ENCODE peak calls at places on chromosomes 16 and 17, in five cellular contexts. W is stomach, C is IMR-90, F is cardiac fibroblast, J is breast epithelium. Z is an unnamed sample.

GRCh38 chr16:85176541-85177447 is 64.5 kb upstream of the CIBAR2 start:
- DNase-seq in W (no peak), C (peak), F (no peak), J (no peak), Z (peak)

GRCh38 chr17:82981141-82981540 is 98.3 kb upstream of the METRNL start:
- DNase-seq in W (no peak), C (no peak), F (no peak), J (peak), Z (no peak)

GRCh38 chr17:49866882-49867413 is 19.1 kb upstream of the TAC4 start:
- DNase-seq in W (no peak), C (no peak), F (no peak), J (no peak), Z (no peak)

GRCh38 chr16:57032346-57032745 is 43.0 kb downstream of the NLRC5 start:
- DNase-seq in W (no peak), C (no peak), F (no peak), J (no peak), Z (no peak)

GRCh38 chr16:66619036-66619435 is 14.5 kb downstream of the CMTM3 start:
- DNase-seq in W (no peak), C (peak), F (peak), J (no peak), Z (peak)

GRCh38 chr17:35540589-35541404 is 3.3 kb upstream of the SLFN12L start:
- DNase-seq in W (peak), C (peak), F (peak), J (no peak), Z (peak)

GRCh38 chr16:81738831-81739496 is 40.1 kb upstream of the PLCG2 start:
- DNase-seq in W (peak), C (no peak), F (no peak), J (no peak), Z (no peak)

GRCh38 chr17:44220211-44221071 is 966 bp upstream of the UBTF start:
- DNase-seq in W (peak), C (peak), F (peak), J (peak), Z (peak)

GRCh38 chr16:50756466-50756865 is 14.6 kb downstream of the CYLD start:
- DNase-seq in W (no peak), C (no peak), F (no peak), J (no peak), Z (no peak)

GRCh38 chr17:68417317-68417716 is 40.0 kb downstream of the WIPI1 start:
- DNase-seq in W (no peak), C (no peak), F (no peak), J (no peak), Z (no peak)

GRCh38 chr17:17433260-17433659 is 43.5 kb upstream of the MED9 start:
- DNase-seq in W (no peak), C (peak), F (peak), J (no peak), Z (peak)
- TF ChIP-seq CTCF in W (no peak), C (peak), F (no peak), J (no peak), Z (no peak)

DNA sequence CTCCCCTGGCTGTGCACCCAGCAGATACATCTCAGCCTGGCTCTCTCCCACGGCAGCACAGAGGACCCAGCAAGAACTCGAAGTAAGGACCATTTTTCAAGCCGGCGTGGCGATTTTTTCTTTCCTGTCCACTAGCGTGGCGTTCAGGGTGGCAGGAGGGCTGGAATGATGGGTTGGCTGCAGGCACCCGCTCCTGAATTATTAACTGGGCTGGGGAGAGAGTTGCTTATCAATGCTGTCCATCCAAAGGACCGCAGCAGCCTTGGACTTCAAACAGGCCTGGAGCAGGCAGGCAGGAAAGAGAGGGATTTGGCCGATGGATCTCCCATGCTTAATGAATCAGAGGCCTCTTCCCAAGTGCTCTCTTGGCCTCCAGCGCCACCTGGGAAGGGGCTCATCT is 7.0 kb downstream of the C16orf82 start:
- DNase-seq in W (no peak), C (no peak), F (no peak), J (no peak), Z (no peak)
- H3K4me3 ChIP-seq in W (no peak), C (no peak), F (no peak), J (no peak), Z (no peak)

DNA sequence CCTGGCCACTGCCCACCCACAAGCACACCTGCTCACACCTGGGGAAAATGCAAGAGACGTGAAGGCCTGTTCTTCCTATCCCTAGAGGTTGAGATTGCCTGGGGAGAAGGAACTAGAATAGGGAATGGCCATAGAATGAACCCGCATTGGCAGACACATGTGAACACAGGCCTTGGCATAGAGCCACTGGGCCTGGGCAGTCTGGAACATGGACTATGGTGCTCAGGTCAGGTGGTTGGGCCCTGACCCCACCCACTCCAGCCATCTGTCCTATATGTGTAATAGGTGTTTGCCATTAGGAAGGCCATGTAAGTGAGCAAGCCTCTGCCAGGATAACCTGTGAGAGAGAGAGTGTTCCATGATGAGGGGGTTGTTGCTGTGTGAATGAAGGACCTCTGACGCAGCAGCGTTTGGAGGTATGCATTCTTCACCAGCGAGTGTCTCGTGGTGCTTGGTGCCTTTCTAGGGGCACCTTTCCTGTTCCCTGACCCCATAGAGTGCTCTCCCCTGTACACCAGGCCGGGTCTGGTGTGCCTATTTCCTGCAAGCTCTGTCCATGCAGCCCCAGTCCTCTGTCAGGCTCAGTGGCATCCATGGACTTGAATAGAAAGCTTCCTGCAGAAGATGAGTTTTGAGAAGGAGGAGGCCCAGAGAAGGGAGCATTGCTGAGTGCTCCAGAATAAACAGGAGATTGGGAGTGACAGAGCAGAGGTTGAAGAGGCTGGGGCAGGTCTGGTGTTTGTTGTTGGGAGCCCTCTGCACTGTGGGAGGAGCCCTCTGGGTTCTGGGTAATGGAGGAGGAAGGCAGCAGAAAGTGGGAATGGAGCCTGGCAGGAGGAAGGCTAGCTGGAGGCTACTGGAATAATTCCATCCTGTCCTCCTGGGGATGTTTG is 15.6 kb downstream of the CTRL start:
- DNase-seq in W (peak), C (peak), F (no peak), J (no peak), Z (no peak)
- TF ChIP-seq CTCF in W (no peak), C (no peak), F (no peak), J (no peak), Z (no peak)

GRCh38 chr16:31507617-31507928 is 618 bp downstream of the RUSF1 start:
- DNase-seq in W (no peak), C (no peak), F (no peak), J (no peak), Z (no peak)
- H3K4me3 ChIP-seq in W (peak), C (peak), F (peak), J (peak), Z (peak)

DNA sequence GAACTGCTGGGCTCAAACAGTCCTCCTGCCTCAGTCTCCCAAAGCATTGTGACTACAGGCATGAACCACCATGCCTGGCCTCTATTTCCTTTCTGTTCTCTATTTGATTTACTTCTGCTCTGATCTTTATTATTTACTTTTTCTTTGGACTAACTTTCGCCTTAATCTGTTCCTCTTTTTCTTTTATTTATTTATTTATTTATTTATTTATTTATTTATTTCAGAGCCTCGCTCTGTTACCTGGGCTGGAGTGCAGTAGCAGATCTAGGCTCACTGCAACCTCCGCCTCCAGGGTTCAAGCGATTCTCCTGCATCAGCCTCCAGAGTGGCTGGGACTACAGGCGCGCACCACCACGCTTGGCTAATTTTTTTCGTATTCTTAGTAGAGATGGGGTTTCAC is 1158.3 kb upstream of the GOT2 start:
- DNase-seq in W (no peak), C (no peak), F (no peak), J (no peak), Z (no peak)
- TF ChIP-seq CTCF in W (no peak), C (no peak), F (no peak), J (no peak), Z (no peak)

GRCh38 chr16:86505899-86506864 is 4.1 kb upstream of the FOXF1 start:
- DNase-seq in W (no peak), C (peak), F (no peak), J (no peak), Z (no peak)

GRCh38 chr16:86507173-86508027 is 2.9 kb upstream of the FOXF1 start:
- DNase-seq in W (no peak), C (peak), F (no peak), J (no peak), Z (no peak)

GRCh38 chr16:86504315-86505184 is 5.8 kb upstream of the FOXF1 start:
- DNase-seq in W (no peak), C (no peak), F (no peak), J (no peak), Z (no peak)

GRCh38 chr16:86503830-86504229 is 6.5 kb upstream of the FOXF1 start:
- DNase-seq in W (no peak), C (no peak), F (no peak), J (no peak), Z (no peak)

DNA sequence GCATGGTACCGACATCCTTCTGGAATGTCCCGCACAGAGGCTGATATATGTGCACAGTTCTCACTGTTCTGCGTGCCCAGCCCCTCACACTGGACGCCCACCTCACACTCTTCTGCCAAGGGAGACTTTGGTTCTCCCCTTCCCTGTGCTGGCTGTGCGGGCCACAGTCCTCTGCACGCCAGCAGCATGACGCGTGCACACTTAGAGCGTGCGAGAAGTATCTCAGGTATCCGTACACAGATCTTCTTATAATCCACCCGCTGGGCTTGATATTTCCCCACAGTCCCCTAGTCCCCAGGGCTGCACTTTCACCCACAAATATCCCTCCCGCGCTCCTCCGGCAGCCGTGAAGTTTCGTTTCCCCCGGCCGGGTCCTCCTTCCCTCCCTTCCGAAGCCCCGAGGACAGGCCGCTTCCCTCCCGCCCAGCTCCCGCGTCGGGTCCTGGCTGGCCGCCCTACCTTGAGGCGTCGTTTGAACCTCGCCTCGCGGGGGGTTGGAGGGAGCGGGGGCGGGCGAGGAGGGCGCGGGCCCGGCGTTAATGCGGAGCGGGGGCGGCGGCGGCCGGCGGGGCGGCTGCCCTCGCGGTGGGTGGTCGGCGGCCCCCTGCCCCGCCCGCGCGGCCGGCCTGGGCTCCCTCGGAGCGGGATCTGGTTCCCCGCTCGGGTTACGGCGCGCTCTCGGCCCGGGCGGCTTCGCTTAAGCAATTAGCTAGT is 5.0 kb upstream of the FOXF1 start:
- DNase-seq in W (no peak), C (peak), F (no peak), J (no peak), Z (no peak)
- H3K4me3 ChIP-seq in W (peak), C (peak), F (no peak), J (peak), Z (no peak)

GRCh38 chr16:89374393-89374948 is 115.9 kb downstream of the ANKRD11 start:
- DNase-seq in W (no peak), C (peak), F (peak), J (no peak), Z (peak)
- TF ChIP-seq CTCF in W (no peak), C (peak), F (peak), J (no peak), Z (no peak)

GRCh38 chr17:4301066-4301465 is 37.3 kb upstream of the ANKFY1 start:
- DNase-seq in W (no peak), C (no peak), F (no peak), J (no peak), Z (no peak)
- H3K4me3 ChIP-seq in W (no peak), C (no peak), F (no peak), J (no peak), Z (no peak)

GRCh38 chr16:83998091-83998490 is 30.0 kb downstream of the NECAB2 start:
- DNase-seq in W (no peak), C (no peak), F (no peak), J (no peak), Z (no peak)

GRCh38 chr16:83994703-83995102 is 26.7 kb downstream of the NECAB2 start:
- DNase-seq in W (no peak), C (peak), F (no peak), J (no peak), Z (peak)

GRCh38 chr16:83994087-83994486 is 26.0 kb downstream of the NECAB2 start:
- DNase-seq in W (no peak), C (peak), F (peak), J (no peak), Z (peak)

GRCh38 chr16:83996481-83997252 is 28.6 kb downstream of the NECAB2 start:
- DNase-seq in W (no peak), C (no peak), F (no peak), J (no peak), Z (no peak)

GRCh38 chr16:83995756-83996155 is 27.7 kb downstream of the NECAB2 start:
- DNase-seq in W (peak), C (peak), F (no peak), J (no peak), Z (no peak)
- TF ChIP-seq CTCF in W (no peak), C (no peak), F (no peak), J (no peak), Z (no peak)

GRCh38 chr17:79842136-79842655 is 3.0 kb upstream of the CBX4 start:
- DNase-seq in W (no peak), C (no peak), F (no peak), J (no peak), Z (no peak)

GRCh38 chr17:79841369-79842135 is 2.3 kb upstream of the CBX4 start:
- DNase-seq in W (no peak), C (no peak), F (no peak), J (no peak), Z (no peak)

GRCh38 chr17:79843475-79843916 is 4.3 kb upstream of the CBX4 start:
- DNase-seq in W (no peak), C (no peak), F (no peak), J (no peak), Z (no peak)

GRCh38 chr17:79843917-79844815 is 4.9 kb upstream of the CBX4 start:
- DNase-seq in W (peak), C (peak), F (peak), J (no peak), Z (peak)

DNA sequence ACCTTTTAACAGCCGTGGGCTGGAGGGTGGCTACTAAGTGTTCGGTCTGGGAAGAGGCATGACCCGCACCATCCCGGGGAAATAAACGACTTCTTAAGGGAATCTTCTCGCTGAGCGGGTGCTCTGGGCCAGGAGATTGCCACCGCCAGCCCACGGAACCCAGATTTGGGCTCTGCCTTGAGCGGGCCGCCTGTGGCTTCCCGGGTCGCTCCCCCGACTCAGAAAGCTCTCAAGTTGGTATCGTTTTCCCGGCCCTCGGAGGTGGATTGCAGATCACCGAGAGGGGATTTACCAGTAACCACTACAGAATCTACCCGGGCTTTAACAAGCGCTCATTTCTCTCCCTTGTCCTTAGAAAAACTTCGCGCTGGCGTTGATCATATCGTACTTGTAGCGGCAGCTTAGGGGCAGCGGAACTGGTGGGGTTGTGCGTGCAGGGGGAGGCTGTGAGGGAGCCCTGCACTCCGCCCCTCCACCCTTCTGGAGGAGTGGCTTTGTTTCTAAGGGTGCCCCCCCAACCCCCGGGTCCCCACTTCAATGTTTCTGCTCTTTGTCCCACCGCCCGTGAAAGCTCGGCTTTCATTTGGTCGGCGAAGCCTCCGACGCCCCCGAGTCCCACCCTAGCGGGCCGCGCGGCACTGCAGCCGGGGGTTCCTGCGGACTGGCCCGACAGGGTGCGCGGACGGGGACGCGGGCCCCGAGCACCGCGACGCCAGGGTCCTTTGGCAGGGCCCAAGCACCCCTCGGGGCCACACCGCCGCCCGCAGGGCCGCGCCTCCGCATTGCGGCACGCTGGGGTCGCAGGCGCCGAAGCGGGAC is 3.6 kb upstream of the CBX4 start:
- DNase-seq in W (no peak), C (no peak), F (peak), J (no peak), Z (no peak)
- H3K4me3 ChIP-seq in W (peak), C (no peak), F (peak), J (peak), Z (peak)

Z was measured in fibroblast of mammary gland.